ENCODE peak calls at places on chromosomes 5 and 9, in eight cellular contexts. A is T-helper 9 cell; V is neural progenitor cell; W is IMR-90; M is activated T-cell treated with anti-CD3 and anti-CD28 coated beads, Interleukin-2, amount 50 U/mL, for 72 hours; Y is NCI-H1436 treated with DMSO at 0.1 percent for 48 hours; T is HEK293T; G is NCI-H510A treated with DMSO at 0.1 percent for 48 hours. X is an unnamed sample.

GRCh38 chr9:119790022-119790421 is 420.8 kb upstream of the BRINP1 start:
- DNase-seq in T (no peak), A (no peak), V (no peak), G (no peak), W (no peak), Y (no peak), M (no peak), X (no peak)

GRCh38 chr5:76542887-76543690 is 80.1 kb downstream of the F2RL2 start:
- DNase-seq in Y (no peak), T (peak), G (no peak), V (no peak), W (peak), M (peak), A (peak), X (no peak)

GRCh38 chr9:97986466-97986865 is 3.3 kb downstream of the ANP32B start:
- DNase-seq in G (no peak), T (no peak), Y (no peak), V (no peak), A (no peak), W (no peak), M (no peak), X (no peak)

GRCh38 chr5:142843029-142843905 is 73.1 kb downstream of the ARHGAP26 start:
- DNase-seq in G (no peak), V (no peak), A (no peak), W (no peak), Y (no peak), M (no peak), T (no peak), X (no peak)

GRCh38 chr5:141760193-141760592 is 78.2 kb upstream of the ARAP3 start:
- DNase-seq in M (no peak), A (no peak), W (no peak), V (no peak), T (no peak), Y (peak), G (no peak), X (no peak)

GRCh38 chr5:6750951-6751685 is 37.9 kb downstream of the TENT4A start:
- DNase-seq in A (no peak), T (no peak), V (no peak), Y (no peak), G (no peak), M (no peak), W (no peak), X (no peak)

GRCh38 chr9:113567361-113568080 is 104.0 kb downstream of the RGS3 start:
- DNase-seq in A (no peak), G (no peak), M (no peak), V (no peak), W (no peak), Y (no peak), T (no peak), X (no peak)

GRCh38 chr9:83584995-83585394 is 37.9 kb upstream of the IDNK start:
- DNase-seq in G (no peak), T (no peak), V (no peak), M (no peak), A (no peak), W (no peak), Y (no peak), X (no peak)

GRCh38 chr5:125181955-125182354 is 435.5 kb upstream of the ZNF608 start:
- DNase-seq in V (no peak), T (no peak), M (no peak), A (no peak), G (no peak), Y (no peak), W (no peak), X (no peak)

GRCh38 chr9:129626944-129627297 is 958 bp downstream of the NTMT1 start:
- DNase-seq in W (peak), G (no peak), M (no peak), Y (no peak), A (no peak), V (no peak), T (no peak), X (peak)

GRCh38 chr9:114159562-114160145 is 4.3 kb downstream of the COL27A1 start:
- DNase-seq in G (no peak), W (no peak), A (no peak), M (no peak), T (no peak), Y (no peak), V (peak), X (no peak)

GRCh38 chr5:53991942-53992341 is 318.4 kb downstream of the ARL15 start:
- DNase-seq in M (peak), Y (no peak), A (no peak), T (peak), G (no peak), W (no peak), V (no peak), X (peak)

GRCh38 chr9:88106492-88106891 is 31.8 kb downstream of the SPATA31C2 start:
- DNase-seq in V (peak), A (no peak), G (no peak), Y (no peak), M (peak), W (peak), T (no peak), X (peak)

GRCh38 chr5:139378101-139378825 is 4.8 kb downstream of the SLC23A1 start:
- DNase-seq in T (no peak), G (no peak), W (no peak), Y (no peak), V (no peak), A (no peak), M (no peak), X (no peak)

GRCh38 chr5:132883261-132883834 is 9.9 kb downstream of the LEAP2 start:
- DNase-seq in V (peak), G (peak), T (peak), W (peak), A (no peak), M (peak), Y (no peak), X (peak)

GRCh38 chr9:118659011-118659410 is 710.2 kb downstream of the BRINP1 start:
- DNase-seq in A (no peak), G (no peak), T (no peak), M (no peak), W (no peak), Y (no peak), V (no peak), X (no peak)

GRCh38 chr9:111969061-111969460 is 72.4 kb downstream of the UGCG start:
- DNase-seq in A (no peak), T (no peak), V (no peak), Y (no peak), G (no peak), M (no peak), W (peak), X (peak)

GRCh38 chr5:30446456-30446855 is 747.0 kb upstream of the CDH6 start:
- DNase-seq in W (no peak), T (no peak), G (no peak), M (no peak), V (no peak), Y (no peak), A (no peak), X (no peak)

GRCh38 chr5:63055421-63055820 is 476.8 kb downstream of the LRRC70 start:
- DNase-seq in W (no peak), V (peak), A (no peak), G (no peak), T (no peak), M (no peak), Y (no peak), X (no peak)

GRCh38 chr5:138054863-138055558 is 22.1 kb upstream of the FAM13B start:
- DNase-seq in W (no peak), M (no peak), Y (no peak), A (no peak), V (peak), T (no peak), G (no peak), X (peak)

GRCh38 chr9:4499917-4500316 is 9.6 kb downstream of the SLC1A1 start:
- DNase-seq in Y (no peak), V (no peak), A (no peak), W (no peak), T (no peak), M (no peak), G (no peak), X (no peak)

GRCh38 chr5:176133289-176133870 is 104.8 kb upstream of the SIMC1 start:
- DNase-seq in A (no peak), T (no peak), G (no peak), W (no peak), M (peak), Y (no peak), V (peak), X (no peak)